ENCODE peak calls at places on chromosome 2, in five cellular contexts. J, Z, P, L and E are unnamed samples.

GRCh38 chr2:63698825-63699548 is 110.2 kb downstream of the MDH1 start:
- DNase-seq in J (peak), Z (no peak), P (peak), L (no peak), E (peak)

GRCh38 chr2:34365937-34366336 is 766.8 kb upstream of the FAM98A start:
- DNase-seq in J (no peak), Z (no peak), P (no peak), L (no peak), E (no peak)

GRCh38 chr2:105691942-105692341 is 52.8 kb upstream of the NCK2 start:
- DNase-seq in J (no peak), Z (no peak), P (no peak), L (no peak), E (no peak)

GRCh38 chr2:15170068-15170775 is 390.9 kb downstream of the NBAS start:
- DNase-seq in J (peak), Z (no peak), P (no peak), L (no peak), E (no peak)

GRCh38 chr2:223204537-223204936 is 152.5 kb downstream of the KCNE4 start:
- DNase-seq in J (no peak), Z (no peak), P (no peak), L (no peak), E (no peak)

GRCh38 chr2:160282063-160282580 is 82.0 kb upstream of the ITGB6 start:
- DNase-seq in J (no peak), Z (no peak), P (no peak), L (no peak), E (no peak)

GRCh38 chr2:28901841-28902240 is 7.4 kb downstream of the WDR43 start:
- DNase-seq in J (no peak), Z (no peak), P (no peak), L (no peak), E (no peak)

GRCh38 chr2:3307901-3308300 is 69.7 kb downstream of the EIPR1 start:
- DNase-seq in J (no peak), Z (no peak), P (no peak), L (no peak), E (no peak)

GRCh38 chr2:121088251-121089004 is 196.6 kb downstream of the TFCP2L1 start:
- DNase-seq in J (peak), Z (no peak), P (no peak), L (no peak), E (no peak)

GRCh38 chr2:58098254-58099096 is 51.9 kb downstream of the VRK2 start:
- DNase-seq in J (no peak), Z (no peak), P (no peak), L (no peak), E (no peak)

GRCh38 chr2:122077114-122077513 is 321.7 kb downstream of the TSN start:
- DNase-seq in J (no peak), Z (no peak), P (no peak), L (no peak), E (no peak)

GRCh38 chr2:223602972-223603371 is 811 bp upstream of the SCG2 start:
- DNase-seq in J (no peak), Z (no peak), P (no peak), L (no peak), E (no peak)

GRCh38 chr2:227163445-227163997 is 484 bp downstream of the COL4A4 start:
- DNase-seq in J (peak), Z (no peak), P (no peak), L (no peak), E (no peak)

GRCh38 chr2:170739048-170739447 is 23.9 kb downstream of the SP5 start:
- DNase-seq in J (peak), Z (no peak), P (no peak), L (no peak), E (no peak)

GRCh38 chr2:9941996-9942390 is 9.5 kb upstream of the GRHL1 start:
- DNase-seq in J (no peak), Z (no peak), P (no peak), L (no peak), E (no peak)

GRCh38 chr2:84424152-84424551 is 34.9 kb downstream of the SUCLG1 start:
- DNase-seq in J (peak), Z (no peak), P (no peak), L (no peak), E (no peak)

GRCh38 chr2:152480870-152481269 is 145.9 kb downstream of the FMNL2 start:
- DNase-seq in J (no peak), Z (no peak), P (no peak), L (no peak), E (no peak)

GRCh38 chr2:148594216-148594615 is 50.3 kb upstream of the EPC2 start:
- DNase-seq in J (no peak), Z (no peak), P (peak), L (no peak), E (no peak)

GRCh38 chr2:188766086-188766856 is 207.9 kb upstream of the COL3A1 start:
- DNase-seq in J (peak), Z (no peak), P (no peak), L (no peak), E (no peak)

GRCh38 chr2:28271231-28271913 is 121.3 kb upstream of the FOSL2 start:
- DNase-seq in J (no peak), Z (no peak), P (no peak), L (no peak), E (no peak)

GRCh38 chr2:29239209-29239960 is 124.2 kb downstream of the CLIP4 start:
- DNase-seq in J (no peak), Z (no peak), P (no peak), L (no peak), E (no peak)

GRCh38 chr2:179180242-179180641 is 84.4 kb downstream of the SESTD1 start:
- DNase-seq in J (no peak), Z (no peak), P (no peak), L (no peak), E (no peak)

GRCh38 chr2:33292981-33293586 is 183.4 kb upstream of the RASGRP3 start:
- DNase-seq in J (no peak), Z (no peak), P (peak), L (no peak), E (no peak)